ENCODE peak calls at places on chromosomes 6 and 20, in five cellular contexts. One of them, this sample, is unnamed. For H3K4me1, the result is how much of the 10 kb centered on the place peaks cover.

GRCh38 chr6:9236443-9236842 is 801.1 kb upstream of the SLC35B3 start:
- DNase-seq in RWPE2: no peak
- DNase-seq in neural progenitor cell: no peak
- DNase-seq in CD8-positive, alpha-beta T cell: no peak
- DNase-seq in thoracic aorta: no peak
- DNase-seq in this sample: no peak

GRCh38 chr6:39362487-39362865 is 40.0 kb upstream of the KCNK16 start:
- DNase-seq in RWPE2: no peak
- DNase-seq in neural progenitor cell: peak
- DNase-seq in CD8-positive, alpha-beta T cell: no peak
- DNase-seq in thoracic aorta: no peak
- DNase-seq in this sample: no peak

GRCh38 chr6:2245954-2246863 is 804 bp upstream of the GMDS start:
- DNase-seq in RWPE2: peak
- DNase-seq in neural progenitor cell: peak
- DNase-seq in CD8-positive, alpha-beta T cell: peak
- DNase-seq in thoracic aorta: no peak
- DNase-seq in this sample: peak

GRCh38 chr20:19809487-19809886 is 51.4 kb downstream of the RIN2 start:
- DNase-seq in RWPE2: no peak
- DNase-seq in neural progenitor cell: no peak
- DNase-seq in CD8-positive, alpha-beta T cell: no peak
- DNase-seq in thoracic aorta: no peak
- DNase-seq in this sample: no peak

GRCh38 chr20:9485614-9486325 is 28.6 kb upstream of the LAMP5 start:
- DNase-seq in RWPE2: no peak
- DNase-seq in neural progenitor cell: peak
- DNase-seq in CD8-positive, alpha-beta T cell: no peak
- DNase-seq in thoracic aorta: no peak
- DNase-seq in this sample: no peak

GRCh38 chr6:103783344-103783743 is 1076.4 kb downstream of the HACE1 start:
- DNase-seq in RWPE2: no peak
- DNase-seq in neural progenitor cell: no peak
- DNase-seq in CD8-positive, alpha-beta T cell: no peak
- DNase-seq in thoracic aorta: no peak
- DNase-seq in this sample: no peak

GRCh38 chr6:106182455-106182854 is 96.3 kb downstream of the PRDM1 start:
- DNase-seq in RWPE2: no peak
- DNase-seq in neural progenitor cell: no peak
- DNase-seq in CD8-positive, alpha-beta T cell: no peak
- DNase-seq in thoracic aorta: no peak
- DNase-seq in this sample: no peak

GRCh38 chr20:17967595-17968365 is 814 bp downstream of the SNX5 start:
- DNase-seq in RWPE2: no peak
- DNase-seq in neural progenitor cell: no peak
- DNase-seq in CD8-positive, alpha-beta T cell: no peak
- DNase-seq in thoracic aorta: no peak
- DNase-seq in this sample: no peak

GRCh38 chr20:59560588-59561227 is 43.6 kb upstream of the PHACTR3 start:
- DNase-seq in RWPE2: no peak
- DNase-seq in neural progenitor cell: peak
- DNase-seq in CD8-positive, alpha-beta T cell: no peak
- DNase-seq in thoracic aorta: no peak
- DNase-seq in this sample: peak

GRCh38 chr20:3890999-3891929 is 2.1 kb downstream of the PANK2 start:
- DNase-seq in RWPE2: no peak
- DNase-seq in neural progenitor cell: no peak
- DNase-seq in CD8-positive, alpha-beta T cell: no peak
- DNase-seq in thoracic aorta: no peak
- DNase-seq in this sample: no peak

DNA sequence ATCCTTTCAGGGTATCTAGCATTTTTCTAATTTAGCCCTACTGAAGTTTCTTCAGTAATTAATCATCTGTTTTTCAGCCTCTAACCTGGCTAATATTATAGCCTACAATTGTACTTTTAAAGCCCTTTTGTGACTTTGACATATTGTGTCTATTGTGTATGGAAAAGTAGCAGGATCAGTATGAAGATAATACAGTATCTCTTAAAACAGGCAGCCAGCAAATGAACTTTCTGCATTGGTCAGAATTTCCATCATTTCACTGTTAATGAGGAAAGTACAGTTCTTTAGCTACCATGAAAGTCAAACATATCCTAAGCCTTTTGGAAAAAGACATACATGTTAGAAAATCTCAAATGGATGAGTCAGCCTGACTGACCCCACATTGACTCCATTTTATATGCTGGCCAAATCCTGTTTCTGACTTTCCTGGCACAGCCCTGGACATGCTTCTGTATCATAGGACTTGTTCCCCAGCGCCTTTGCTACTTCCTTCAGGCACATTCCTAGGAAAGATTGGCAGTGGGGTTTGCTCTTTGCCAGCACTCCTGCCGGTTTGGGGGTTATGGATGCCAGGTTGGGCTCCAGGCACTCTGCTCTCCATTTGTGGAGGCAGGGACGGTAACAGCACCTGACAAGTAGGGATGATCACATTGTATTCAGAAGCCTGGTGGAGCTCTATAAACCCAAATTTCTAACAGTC is 43.6 kb downstream of the TOP1 start:
- DNase-seq in RWPE2: peak
- DNase-seq in neural progenitor cell: no peak
- DNase-seq in CD8-positive, alpha-beta T cell: no peak
- DNase-seq in thoracic aorta: peak
- DNase-seq in this sample: no peak
- H3K4me1 ChIP-seq in RWPE2: half or more
- H3K4me1 ChIP-seq in neural progenitor cell: under half
- H3K4me1 ChIP-seq in CD8-positive, alpha-beta T cell: under half
- H3K4me1 ChIP-seq in thoracic aorta: under half
- H3K4me1 ChIP-seq in this sample: under half

DNA sequence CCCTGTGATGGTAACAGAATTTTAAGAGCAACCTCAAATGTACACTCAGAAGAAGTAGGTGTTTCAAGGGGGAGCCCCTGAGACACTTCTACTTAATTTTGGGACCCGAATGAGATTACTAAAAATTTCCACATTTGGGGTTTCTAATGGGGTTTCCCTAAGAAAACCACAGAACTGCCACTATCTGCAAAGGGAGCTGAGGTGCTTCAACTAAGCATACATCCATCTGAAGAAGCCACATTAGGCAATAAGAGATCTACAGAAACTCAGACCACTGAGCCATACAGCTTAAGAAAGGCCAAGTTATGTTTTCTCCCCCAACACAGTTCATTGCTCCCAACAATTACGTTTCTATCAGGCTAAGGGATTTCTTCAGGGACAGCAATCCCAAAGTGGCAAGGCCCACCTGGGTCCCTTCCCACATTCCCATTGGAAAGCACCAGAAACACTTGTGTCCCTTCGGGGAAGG is 5.2 kb downstream of the BCL2L1 start:
- DNase-seq in RWPE2: no peak
- DNase-seq in neural progenitor cell: no peak
- DNase-seq in CD8-positive, alpha-beta T cell: no peak
- DNase-seq in thoracic aorta: no peak
- DNase-seq in this sample: no peak
- H3K4me1 ChIP-seq in RWPE2: half or more
- H3K4me1 ChIP-seq in neural progenitor cell: half or more
- H3K4me1 ChIP-seq in CD8-positive, alpha-beta T cell: half or more
- H3K4me1 ChIP-seq in thoracic aorta: half or more
- H3K4me1 ChIP-seq in this sample: half or more

DNA sequence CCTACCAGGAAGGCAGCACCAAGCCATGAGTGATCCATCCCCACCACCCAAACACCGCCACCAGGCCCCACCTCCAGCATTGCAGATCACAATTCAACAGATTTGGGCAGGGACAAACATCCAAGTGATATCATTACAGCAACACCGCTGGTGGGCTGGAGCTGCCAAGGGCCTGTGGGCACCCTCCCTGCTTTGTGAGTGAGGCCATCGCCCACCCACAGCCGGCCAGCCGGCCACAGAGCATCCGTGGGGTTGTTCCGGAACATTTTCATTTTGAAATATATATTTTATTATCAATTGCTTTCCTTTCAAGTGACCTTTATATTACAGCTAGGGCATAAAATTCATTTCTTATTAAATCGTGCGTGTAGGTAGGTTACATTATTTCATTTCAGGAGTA is 286.0 kb upstream of the CDH4 start:
- DNase-seq in RWPE2: peak
- DNase-seq in neural progenitor cell: no peak
- DNase-seq in CD8-positive, alpha-beta T cell: no peak
- DNase-seq in thoracic aorta: no peak
- DNase-seq in this sample: no peak
- H3K4me1 ChIP-seq in RWPE2: under half
- H3K4me1 ChIP-seq in neural progenitor cell: under half
- H3K4me1 ChIP-seq in CD8-positive, alpha-beta T cell: under half
- H3K4me1 ChIP-seq in thoracic aorta: under half
- H3K4me1 ChIP-seq in this sample: under half

GRCh38 chr6:41578714-41579610 is 32.8 kb downstream of the FOXP4 start:
- DNase-seq in RWPE2: no peak
- DNase-seq in neural progenitor cell: peak
- DNase-seq in CD8-positive, alpha-beta T cell: no peak
- DNase-seq in thoracic aorta: no peak
- DNase-seq in this sample: peak

GRCh38 chr6:41577865-41578713 is 31.9 kb downstream of the FOXP4 start:
- DNase-seq in RWPE2: no peak
- DNase-seq in neural progenitor cell: peak
- DNase-seq in CD8-positive, alpha-beta T cell: no peak
- DNase-seq in thoracic aorta: no peak
- DNase-seq in this sample: no peak

GRCh38 chr6:41577356-41577864 is 31.2 kb downstream of the FOXP4 start:
- DNase-seq in RWPE2: no peak
- DNase-seq in neural progenitor cell: no peak
- DNase-seq in CD8-positive, alpha-beta T cell: no peak
- DNase-seq in thoracic aorta: no peak
- DNase-seq in this sample: no peak

GRCh38 chr6:41575598-41575997 is 29.4 kb downstream of the FOXP4 start:
- DNase-seq in RWPE2: no peak
- DNase-seq in neural progenitor cell: no peak
- DNase-seq in CD8-positive, alpha-beta T cell: no peak
- DNase-seq in thoracic aorta: no peak
- DNase-seq in this sample: no peak

GRCh38 chr6:41576667-41577066 is 30.5 kb downstream of the FOXP4 start:
- DNase-seq in RWPE2: no peak
- DNase-seq in neural progenitor cell: no peak
- DNase-seq in CD8-positive, alpha-beta T cell: no peak
- DNase-seq in thoracic aorta: no peak
- DNase-seq in this sample: no peak
- H3K4me1 ChIP-seq in RWPE2: under half
- H3K4me1 ChIP-seq in neural progenitor cell: half or more
- H3K4me1 ChIP-seq in CD8-positive, alpha-beta T cell: under half
- H3K4me1 ChIP-seq in thoracic aorta: under half
- H3K4me1 ChIP-seq in this sample: half or more

GRCh38 chr6:142870787-142871371 is 74.1 kb downstream of the HIVEP2 start:
- DNase-seq in RWPE2: no peak
- DNase-seq in neural progenitor cell: no peak
- DNase-seq in CD8-positive, alpha-beta T cell: no peak
- DNase-seq in thoracic aorta: no peak
- DNase-seq in this sample: no peak
- H3K4me1 ChIP-seq in RWPE2: under half
- H3K4me1 ChIP-seq in neural progenitor cell: under half
- H3K4me1 ChIP-seq in CD8-positive, alpha-beta T cell: half or more
- H3K4me1 ChIP-seq in thoracic aorta: under half
- H3K4me1 ChIP-seq in this sample: under half

GRCh38 chr20:42219005-42219404 is 600.8 kb upstream of the CHD6 start:
- DNase-seq in RWPE2: no peak
- DNase-seq in neural progenitor cell: no peak
- DNase-seq in CD8-positive, alpha-beta T cell: no peak
- DNase-seq in thoracic aorta: no peak
- DNase-seq in this sample: no peak
- H3K4me1 ChIP-seq in RWPE2: under half
- H3K4me1 ChIP-seq in neural progenitor cell: under half
- H3K4me1 ChIP-seq in CD8-positive, alpha-beta T cell: under half
- H3K4me1 ChIP-seq in thoracic aorta: under half
- H3K4me1 ChIP-seq in this sample: under half

GRCh38 chr6:15370730-15371129 is 124.9 kb downstream of the JARID2 start:
- DNase-seq in RWPE2: no peak
- DNase-seq in neural progenitor cell: no peak
- DNase-seq in CD8-positive, alpha-beta T cell: no peak
- DNase-seq in thoracic aorta: no peak
- DNase-seq in this sample: no peak
- H3K4me1 ChIP-seq in RWPE2: under half
- H3K4me1 ChIP-seq in neural progenitor cell: under half
- H3K4me1 ChIP-seq in CD8-positive, alpha-beta T cell: under half
- H3K4me1 ChIP-seq in thoracic aorta: under half
- H3K4me1 ChIP-seq in this sample: under half

DNA sequence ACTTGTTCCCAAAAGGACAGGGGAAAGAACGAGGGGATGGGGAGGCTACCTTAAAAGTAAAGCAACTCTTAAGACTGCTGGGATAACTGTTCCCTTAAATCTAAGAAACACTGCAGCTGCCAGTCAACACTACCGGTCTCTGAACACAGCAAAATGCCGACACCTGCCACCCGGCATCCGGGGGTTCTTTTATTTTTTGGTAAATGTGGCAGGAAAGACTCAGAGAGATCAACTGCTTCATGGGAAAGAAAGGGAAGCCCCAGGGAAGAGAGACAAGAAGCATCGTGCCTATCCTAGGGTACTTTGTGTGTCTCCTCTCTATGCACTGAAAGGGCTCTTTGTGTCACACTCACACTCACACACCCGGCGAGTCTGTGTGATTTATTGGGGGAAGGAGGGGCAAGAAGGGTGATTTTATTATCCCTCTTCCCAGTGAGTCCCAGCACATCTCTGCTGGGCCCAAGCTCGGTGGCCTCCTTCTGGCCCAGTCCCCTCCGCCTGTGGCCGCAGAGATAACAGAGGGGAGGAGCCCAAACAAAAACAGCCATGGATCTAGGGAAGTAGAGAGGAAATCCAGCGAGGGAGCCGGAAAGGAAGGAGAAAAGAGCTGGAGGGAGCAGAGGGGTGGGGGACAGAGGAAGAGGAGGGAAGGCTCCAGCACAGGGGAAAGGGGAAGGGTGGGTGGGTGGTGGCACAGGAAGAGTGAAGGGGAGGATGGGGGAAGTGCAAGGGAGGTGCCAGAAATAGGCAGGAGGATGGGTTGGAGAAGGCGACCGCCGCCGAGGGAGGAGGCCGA is 1.3 kb downstream of the FYN start:
- DNase-seq in RWPE2: no peak
- DNase-seq in neural progenitor cell: peak
- DNase-seq in CD8-positive, alpha-beta T cell: no peak
- DNase-seq in thoracic aorta: no peak
- DNase-seq in this sample: no peak
- H3K4me1 ChIP-seq in RWPE2: under half
- H3K4me1 ChIP-seq in neural progenitor cell: under half
- H3K4me1 ChIP-seq in CD8-positive, alpha-beta T cell: half or more
- H3K4me1 ChIP-seq in thoracic aorta: under half
- H3K4me1 ChIP-seq in this sample: under half

GRCh38 chr6:34663371-34663770 is 33.2 kb downstream of the ILRUN start:
- DNase-seq in RWPE2: no peak
- DNase-seq in neural progenitor cell: no peak
- DNase-seq in CD8-positive, alpha-beta T cell: no peak
- DNase-seq in thoracic aorta: no peak
- DNase-seq in this sample: no peak

GRCh38 chr6:34664270-34664971 is 32.1 kb downstream of the ILRUN start:
- DNase-seq in RWPE2: no peak
- DNase-seq in neural progenitor cell: no peak
- DNase-seq in CD8-positive, alpha-beta T cell: no peak
- DNase-seq in thoracic aorta: no peak
- DNase-seq in this sample: no peak

GRCh38 chr6:34658605-34659218 is 37.9 kb downstream of the ILRUN start:
- DNase-seq in RWPE2: no peak
- DNase-seq in neural progenitor cell: no peak
- DNase-seq in CD8-positive, alpha-beta T cell: no peak
- DNase-seq in thoracic aorta: no peak
- DNase-seq in this sample: no peak

GRCh38 chr6:34663887-34664269 is 32.7 kb downstream of the ILRUN start:
- DNase-seq in RWPE2: no peak
- DNase-seq in neural progenitor cell: no peak
- DNase-seq in CD8-positive, alpha-beta T cell: no peak
- DNase-seq in thoracic aorta: no peak
- DNase-seq in this sample: no peak

GRCh38 chr6:34661379-34661778 is 35.2 kb downstream of the ILRUN start:
- DNase-seq in RWPE2: no peak
- DNase-seq in neural progenitor cell: no peak
- DNase-seq in CD8-positive, alpha-beta T cell: no peak
- DNase-seq in thoracic aorta: no peak
- DNase-seq in this sample: no peak
- H3K4me1 ChIP-seq in RWPE2: under half
- H3K4me1 ChIP-seq in neural progenitor cell: under half
- H3K4me1 ChIP-seq in CD8-positive, alpha-beta T cell: under half
- H3K4me1 ChIP-seq in thoracic aorta: under half
- H3K4me1 ChIP-seq in this sample: half or more

This sample was measured in A549.